ENCODE peak calls at places on chromosomes 1 and 21, in four cellular contexts. One of them, this sample, is unnamed.
A peak's percentile ranks its signal among the peaks of the same experiment; 100 is the strongest.

GRCh38 chr1:42822833-42823392 is 5.7 kb upstream of the SVBP start:
- DNase-seq in IMR-90: peak; percentile 39
- DNase-seq in H1: no peak
- DNase-seq in H9: no peak
- DNase-seq in this sample: no peak

GRCh38 chr1:201125805-201126204 is 1.2 kb downstream of the ASCL5 start:
- DNase-seq in IMR-90: no peak
- DNase-seq in H1: no peak
- DNase-seq in H9: no peak
- DNase-seq in this sample: no peak

GRCh38 chr1:77232829-77233228 is 13.6 kb upstream of the PIGK start:
- DNase-seq in IMR-90: no peak
- DNase-seq in H1: no peak
- DNase-seq in H9: no peak
- DNase-seq in this sample: no peak

GRCh38 chr1:243658596-243659105 is 191.4 kb downstream of the AKT3 start:
- DNase-seq in IMR-90: no peak
- DNase-seq in H1: no peak
- DNase-seq in H9: no peak
- DNase-seq in this sample: no peak

GRCh38 chr1:63326473-63327380 is 4.4 kb downstream of the FOXD3 start:
- DNase-seq in IMR-90: peak; percentile 6
- DNase-seq in H1: peak; percentile 59
- DNase-seq in H9: peak; percentile 51
- DNase-seq in this sample: peak; percentile 38

GRCh38 chr1:178282949-178283367 is 189.1 kb downstream of the RASAL2 start:
- DNase-seq in IMR-90: peak; percentile 86
- DNase-seq in H1: no peak
- DNase-seq in H9: no peak
- DNase-seq in this sample: peak; percentile 72

GRCh38 chr21:14766241-14766640 is 220.1 kb upstream of the SAMSN1 start:
- DNase-seq in IMR-90: no peak
- DNase-seq in H1: peak; percentile 48
- DNase-seq in H9: peak; percentile 44
- DNase-seq in this sample: peak; percentile 70

GRCh38 chr1:54356680-54357147 is 49.5 kb downstream of the SSBP3 start:
- DNase-seq in IMR-90: no peak
- DNase-seq in H1: no peak
- DNase-seq in H9: no peak
- DNase-seq in this sample: no peak

GRCh38 chr1:234533975-234534876 is 55.2 kb upstream of the TARBP1 start:
- DNase-seq in IMR-90: peak; percentile 98
- DNase-seq in H1: no peak
- DNase-seq in H9: no peak
- DNase-seq in this sample: no peak

GRCh38 chr1:209839875-209840491 is 12.2 kb downstream of the UTP25 start:
- DNase-seq in IMR-90: peak; percentile 98
- DNase-seq in H1: no peak
- DNase-seq in H9: no peak
- DNase-seq in this sample: peak; percentile 50

GRCh38 chr1:201346337-201346939 is 31.0 kb downstream of the TNNT2 start:
- DNase-seq in IMR-90: peak; percentile 61
- DNase-seq in H1: peak; percentile 80
- DNase-seq in H9: peak; percentile 77
- DNase-seq in this sample: peak; percentile 88

GRCh38 chr1:243482237-243483022 is 226.6 kb downstream of the SDCCAG8 start:
- DNase-seq in IMR-90: peak; percentile 49
- DNase-seq in H1: peak; percentile 69
- DNase-seq in H9: peak; percentile 69
- DNase-seq in this sample: peak; percentile 92

GRCh38 chr1:170590921-170591705 is 59.1 kb downstream of the GORAB start:
- DNase-seq in IMR-90: no peak
- DNase-seq in H1: no peak
- DNase-seq in H9: no peak
- DNase-seq in this sample: no peak

GRCh38 chr1:244325056-244325764 is 126.5 kb downstream of the ADSS2 start:
- DNase-seq in IMR-90: peak; percentile 47
- DNase-seq in H1: no peak
- DNase-seq in H9: peak; percentile 12
- DNase-seq in this sample: no peak

GRCh38 chr1:42737257-42737656 is 2.8 kb downstream of the CLDN19 start:
- DNase-seq in IMR-90: no peak
- DNase-seq in H1: no peak
- DNase-seq in H9: no peak
- DNase-seq in this sample: no peak

GRCh38 chr1:119737040-119737682 is 25.4 kb downstream of the PHGDH start:
- DNase-seq in IMR-90: no peak
- DNase-seq in H1: no peak
- DNase-seq in H9: no peak
- DNase-seq in this sample: no peak

GRCh38 chr1:11802616-11802972 is 3.2 kb downstream of the MTHFR start:
- DNase-seq in IMR-90: peak; percentile 7
- DNase-seq in H1: no peak
- DNase-seq in H9: peak; percentile 60
- DNase-seq in this sample: peak; percentile 75

GRCh38 chr1:211923065-211923464 is 92.5 kb upstream of the LPGAT1 start:
- DNase-seq in IMR-90: no peak
- DNase-seq in H1: no peak
- DNase-seq in H9: no peak
- DNase-seq in this sample: no peak

GRCh38 chr1:66480162-66480561 is 53.8 kb upstream of the SGIP1 start:
- DNase-seq in IMR-90: no peak
- DNase-seq in H1: no peak
- DNase-seq in H9: no peak
- DNase-seq in this sample: no peak

GRCh38 chr1:209587778-209588177 is 4.3 kb downstream of the CAMK1G start:
- DNase-seq in IMR-90: no peak
- DNase-seq in H1: no peak
- DNase-seq in H9: no peak
- DNase-seq in this sample: peak; percentile 53

GRCh38 chr1:204256531-204256930 is 42.7 kb upstream of the GOLT1A start:
- DNase-seq in IMR-90: no peak
- DNase-seq in H1: no peak
- DNase-seq in H9: no peak
- DNase-seq in this sample: no peak

GRCh38 chr1:236692128-236692527 is 5.8 kb downstream of the ACTN2 start:
- DNase-seq in IMR-90: no peak
- DNase-seq in H1: no peak
- DNase-seq in H9: no peak
- DNase-seq in this sample: peak; percentile 40

GRCh38 chr1:150410582-150411101 is 46.7 kb downstream of the RPRD2 start:
- DNase-seq in IMR-90: peak; percentile 43
- DNase-seq in H1: no peak
- DNase-seq in H9: no peak
- DNase-seq in this sample: no peak

GRCh38 chr1:117783586-117784396 is 145.6 kb downstream of the GDAP2 start:
- DNase-seq in IMR-90: no peak
- DNase-seq in H1: no peak
- DNase-seq in H9: no peak
- DNase-seq in this sample: no peak

GRCh38 chr1:186325239-186325638 is 49.8 kb downstream of the TPR start:
- DNase-seq in IMR-90: peak; percentile 29
- DNase-seq in H1: no peak
- DNase-seq in H9: no peak
- DNase-seq in this sample: peak; percentile 23

GRCh38 chr21:34815831-34816700 is 147.3 kb downstream of the CLIC6 start:
- DNase-seq in IMR-90: peak; percentile 42
- DNase-seq in H1: no peak
- DNase-seq in H9: no peak
- DNase-seq in this sample: no peak

GRCh38 chr1:143643148-143643885 is 328.5 kb downstream of the FAM72C start:
- DNase-seq in IMR-90: no peak
- DNase-seq in H1: no peak
- DNase-seq in H9: no peak
- DNase-seq in this sample: peak; percentile 18

GRCh38 chr1:36922071-36922470 is 112.2 kb downstream of the GRIK3 start:
- DNase-seq in IMR-90: no peak
- DNase-seq in H1: peak; percentile 33
- DNase-seq in H9: peak; percentile 17
- DNase-seq in this sample: no peak

GRCh38 chr1:31572323-31573104 is 3.8 kb upstream of the TINAGL1 start:
- DNase-seq in IMR-90: peak; percentile 50
- DNase-seq in H1: peak; percentile 11
- DNase-seq in H9: no peak
- DNase-seq in this sample: no peak
- H3K56ac ChIP-seq in IMR-90: no peak overlapping the region
- H3K56ac ChIP-seq in H1: no peak overlapping the region
- H3K56ac ChIP-seq in H9: no peak overlapping the region
- H3K56ac ChIP-seq in this sample: no peak overlapping the region

DNA sequence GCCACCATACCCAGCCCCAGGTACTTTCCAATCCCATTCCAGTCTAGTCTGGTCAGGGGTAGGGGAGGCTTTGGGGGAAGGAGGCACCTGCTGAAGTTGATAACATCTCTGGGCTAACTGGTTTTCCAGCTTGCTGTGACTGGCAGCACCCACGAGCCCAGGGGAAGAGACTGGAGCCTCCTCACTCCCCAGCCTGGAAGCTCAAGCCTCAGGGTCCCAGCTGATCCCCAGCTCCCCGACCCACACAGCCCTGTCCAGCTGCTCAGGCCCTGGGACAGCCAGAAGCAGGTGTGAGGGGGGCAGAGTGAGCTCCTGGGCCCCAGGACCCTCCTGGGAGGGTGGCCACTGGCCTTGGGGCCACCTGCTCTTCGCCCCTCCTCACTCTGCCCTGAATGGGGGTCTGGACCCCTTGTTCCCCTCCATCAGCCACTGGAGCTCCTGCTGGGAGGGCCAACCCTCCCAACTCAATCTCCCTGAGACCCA is 23.6 kb upstream of the RNU1-4 start:
- DNase-seq in IMR-90: no peak
- DNase-seq in H1: no peak
- DNase-seq in H9: peak; percentile 24
- DNase-seq in this sample: no peak
- H3K56ac ChIP-seq in IMR-90: no peak overlapping the region
- H3K56ac ChIP-seq in H1: no peak overlapping the region
- H3K56ac ChIP-seq in H9: no peak overlapping the region
- H3K56ac ChIP-seq in this sample: no peak overlapping the region

DNA sequence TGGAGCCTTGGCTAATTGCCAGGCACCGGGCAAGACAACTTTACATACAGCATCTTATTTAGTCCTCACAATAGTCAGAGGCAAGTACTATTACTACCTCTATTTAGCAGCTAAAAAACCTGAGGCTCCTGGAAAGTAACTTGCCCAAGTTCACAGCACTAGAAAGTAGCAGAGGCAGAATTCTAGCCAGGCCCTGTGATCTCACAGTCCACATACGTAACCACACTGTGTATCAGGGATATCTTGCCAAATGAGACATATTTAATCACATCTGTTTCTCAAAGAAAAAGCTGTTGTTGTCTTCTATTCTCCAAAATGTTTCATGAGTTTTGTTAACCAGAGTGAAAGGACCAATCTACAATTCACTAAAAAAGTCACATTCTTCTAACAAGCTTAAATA is 378.4 kb downstream of the PLPP3 start:
- DNase-seq in IMR-90: peak; percentile 21
- DNase-seq in H1: no peak
- DNase-seq in H9: no peak
- DNase-seq in this sample: no peak
- H3K56ac ChIP-seq in IMR-90: no peak overlapping the region
- H3K56ac ChIP-seq in H1: no peak overlapping the region
- H3K56ac ChIP-seq in H9: no peak overlapping the region
- H3K56ac ChIP-seq in this sample: no peak overlapping the region

DNA sequence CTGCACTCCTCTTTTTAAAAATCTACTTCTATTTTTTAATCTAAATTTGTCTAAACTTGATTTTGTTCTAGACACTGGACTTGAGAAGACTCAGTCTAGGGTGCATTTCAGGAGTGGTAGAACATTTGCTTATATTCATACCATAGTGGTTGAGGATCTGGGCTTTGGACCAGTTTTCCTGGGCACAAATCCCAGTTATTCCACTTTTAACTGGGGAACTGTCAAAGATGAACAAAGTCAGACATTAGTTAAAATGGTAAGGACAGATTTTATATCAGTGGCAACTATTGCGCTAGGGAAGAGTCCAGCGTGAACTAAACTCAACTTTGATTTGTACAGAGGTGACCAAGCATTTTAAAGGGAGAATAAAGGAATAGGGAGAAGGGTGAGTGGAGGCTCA is 102.4 kb downstream of the FMN2 start:
- DNase-seq in IMR-90: peak; percentile 74
- DNase-seq in H1: no peak
- DNase-seq in H9: no peak
- DNase-seq in this sample: no peak
- H3K56ac ChIP-seq in IMR-90: no peak overlapping the region
- H3K56ac ChIP-seq in H1: no peak overlapping the region
- H3K56ac ChIP-seq in H9: no peak overlapping the region
- H3K56ac ChIP-seq in this sample: no peak overlapping the region

GRCh38 chr1:109268431-109269211 is 14.3 kb downstream of the PSRC1 start:
- DNase-seq in IMR-90: no peak
- DNase-seq in H1: no peak
- DNase-seq in H9: no peak
- DNase-seq in this sample: no peak

GRCh38 chr1:109267743-109268300 is 15.1 kb downstream of the PSRC1 start:
- DNase-seq in IMR-90: no peak
- DNase-seq in H1: no peak
- DNase-seq in H9: no peak
- DNase-seq in this sample: peak; percentile 50

GRCh38 chr1:109270623-109271317 is 12.2 kb downstream of the PSRC1 start:
- DNase-seq in IMR-90: no peak
- DNase-seq in H1: no peak
- DNase-seq in H9: no peak
- DNase-seq in this sample: no peak

GRCh38 chr1:109269981-109270622 is 12.8 kb downstream of the PSRC1 start:
- DNase-seq in IMR-90: no peak
- DNase-seq in H1: no peak
- DNase-seq in H9: no peak
- DNase-seq in this sample: no peak

DNA sequence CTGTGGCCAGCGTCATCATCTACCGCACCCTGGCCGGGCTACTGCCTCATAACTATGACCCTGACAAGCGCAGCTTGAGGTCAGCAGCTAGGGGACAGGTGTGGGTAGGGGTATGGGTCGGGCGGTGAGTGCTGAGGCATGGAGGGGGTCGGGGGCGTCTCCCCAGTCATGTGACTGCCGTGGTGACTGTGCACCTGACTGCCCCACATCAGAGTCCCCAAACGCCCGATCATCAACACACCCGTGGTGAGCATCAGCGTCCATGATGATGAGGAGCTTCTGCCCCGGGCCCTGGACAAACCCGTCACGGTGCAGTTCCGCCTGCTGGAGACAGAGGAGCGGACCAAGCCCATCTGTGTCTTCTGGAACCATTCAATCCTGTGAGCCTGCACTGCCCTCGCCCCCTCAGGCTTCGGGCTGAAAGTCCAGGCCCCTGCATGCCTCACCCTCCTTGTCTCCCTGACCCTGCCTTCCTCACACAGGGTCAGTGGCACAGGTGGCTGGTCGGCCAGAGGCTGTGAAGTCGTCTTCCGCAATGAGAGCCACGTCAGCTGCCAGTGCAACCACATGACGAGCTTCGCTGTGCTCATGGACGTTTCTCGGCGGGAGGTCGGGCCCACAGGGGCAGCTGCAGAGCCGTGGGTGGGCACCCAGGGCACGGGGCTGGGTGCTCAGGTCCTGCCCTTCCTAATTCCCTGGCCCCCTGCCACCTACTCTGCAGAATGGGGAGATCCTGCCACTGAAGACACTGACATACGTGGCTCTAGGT is 13.5 kb downstream of the PSRC1 start:
- DNase-seq in IMR-90: no peak
- DNase-seq in H1: no peak
- DNase-seq in H9: no peak
- DNase-seq in this sample: no peak
- H3K56ac ChIP-seq in IMR-90: no peak overlapping the region
- H3K56ac ChIP-seq in H1: no peak overlapping the region
- H3K56ac ChIP-seq in H9: no peak overlapping the region
- H3K56ac ChIP-seq in this sample: no peak overlapping the region

This sample was measured in mesendoderm.